ENCODE peak calls at places on chromosome X, in nine cellular contexts. One of them, this sample, is unnamed.

GRCh38 chrX:153958605-153959004 is 13.0 kb downstream of the HCFC1 start:
- DNase-seq in fibroblast of the aortic adventitia: no peak
- DNase-seq in natural killer cell: no peak
- DNase-seq in hepatocyte: no peak
- DNase-seq in foreskin keratinocyte: no peak
- DNase-seq in endothelial cell: no peak
- DNase-seq in cardiac fibroblast: no peak
- DNase-seq in H9: no peak
- DNase-seq in kidney epithelial cell: no peak
- DNase-seq in this sample: no peak

GRCh38 chrX:43880439-43880838 is 1.8 kb downstream of the MAOB start:
- DNase-seq in fibroblast of the aortic adventitia: peak
- DNase-seq in natural killer cell: no peak
- DNase-seq in hepatocyte: no peak
- DNase-seq in foreskin keratinocyte: peak
- DNase-seq in endothelial cell: no peak
- DNase-seq in cardiac fibroblast: peak
- DNase-seq in H9: no peak
- DNase-seq in kidney epithelial cell: no peak
- DNase-seq in this sample: no peak

GRCh38 chrX:135741192-135741715 is 26.7 kb downstream of the CT45A3 start:
- DNase-seq in fibroblast of the aortic adventitia: no peak
- DNase-seq in natural killer cell: no peak
- DNase-seq in hepatocyte: no peak
- DNase-seq in foreskin keratinocyte: no peak
- DNase-seq in endothelial cell: no peak
- DNase-seq in cardiac fibroblast: no peak
- DNase-seq in H9: no peak
- DNase-seq in kidney epithelial cell: no peak
- DNase-seq in this sample: no peak

GRCh38 chrX:154696328-154697045 is 43.1 kb upstream of the CTAG2 start:
- DNase-seq in fibroblast of the aortic adventitia: peak
- DNase-seq in natural killer cell: no peak
- DNase-seq in hepatocyte: no peak
- DNase-seq in foreskin keratinocyte: peak
- DNase-seq in endothelial cell: no peak
- DNase-seq in cardiac fibroblast: peak
- DNase-seq in H9: no peak
- DNase-seq in kidney epithelial cell: no peak
- DNase-seq in this sample: no peak

GRCh38 chrX:2351321-2351720 is 149.5 kb downstream of the DHRSX start:
- DNase-seq in fibroblast of the aortic adventitia: peak
- DNase-seq in natural killer cell: no peak
- DNase-seq in hepatocyte: peak
- DNase-seq in foreskin keratinocyte: peak
- DNase-seq in endothelial cell: no peak
- DNase-seq in cardiac fibroblast: peak
- DNase-seq in H9: no peak
- DNase-seq in kidney epithelial cell: peak
- DNase-seq in this sample: peak

GRCh38 chrX:50643525-50644137 is 170.4 kb downstream of the SHROOM4 start:
- DNase-seq in fibroblast of the aortic adventitia: no peak
- DNase-seq in natural killer cell: no peak
- DNase-seq in hepatocyte: no peak
- DNase-seq in foreskin keratinocyte: no peak
- DNase-seq in endothelial cell: peak
- DNase-seq in cardiac fibroblast: no peak
- DNase-seq in H9: no peak
- DNase-seq in kidney epithelial cell: no peak
- DNase-seq in this sample: no peak

GRCh38 chrX:9651737-9652136 is 113.9 kb downstream of the GPR143 start:
- DNase-seq in fibroblast of the aortic adventitia: peak
- DNase-seq in natural killer cell: no peak
- DNase-seq in hepatocyte: no peak
- DNase-seq in foreskin keratinocyte: no peak
- DNase-seq in endothelial cell: no peak
- DNase-seq in cardiac fibroblast: no peak
- DNase-seq in H9: no peak
- DNase-seq in kidney epithelial cell: no peak
- DNase-seq in this sample: no peak

GRCh38 chrX:12657881-12658280 is 133.3 kb upstream of the PRPS2 start:
- DNase-seq in fibroblast of the aortic adventitia: no peak
- DNase-seq in natural killer cell: no peak
- DNase-seq in hepatocyte: no peak
- DNase-seq in foreskin keratinocyte: no peak
- DNase-seq in endothelial cell: no peak
- DNase-seq in cardiac fibroblast: no peak
- DNase-seq in H9: no peak
- DNase-seq in kidney epithelial cell: no peak
- DNase-seq in this sample: no peak

GRCh38 chrX:12701625-12702024 is 89.6 kb upstream of the PRPS2 start:
- DNase-seq in fibroblast of the aortic adventitia: peak
- DNase-seq in natural killer cell: no peak
- DNase-seq in hepatocyte: peak
- DNase-seq in foreskin keratinocyte: peak
- DNase-seq in endothelial cell: peak
- DNase-seq in cardiac fibroblast: peak
- DNase-seq in H9: peak
- DNase-seq in kidney epithelial cell: peak
- DNase-seq in this sample: no peak

GRCh38 chrX:24466025-24466424 is 939 bp downstream of the PDK3 start:
- DNase-seq in fibroblast of the aortic adventitia: no peak
- DNase-seq in natural killer cell: no peak
- DNase-seq in hepatocyte: no peak
- DNase-seq in foreskin keratinocyte: no peak
- DNase-seq in endothelial cell: no peak
- DNase-seq in cardiac fibroblast: no peak
- DNase-seq in H9: no peak
- DNase-seq in kidney epithelial cell: no peak
- DNase-seq in this sample: no peak

GRCh38 chrX:39260965-39261364 is 459.7 kb downstream of the MID1IP1 start:
- DNase-seq in fibroblast of the aortic adventitia: no peak
- DNase-seq in natural killer cell: no peak
- DNase-seq in hepatocyte: no peak
- DNase-seq in foreskin keratinocyte: peak
- DNase-seq in endothelial cell: no peak
- DNase-seq in cardiac fibroblast: peak
- DNase-seq in H9: no peak
- DNase-seq in kidney epithelial cell: no peak
- DNase-seq in this sample: no peak

GRCh38 chrX:50161143-50161542 is 39.7 kb downstream of the AKAP4 start:
- DNase-seq in fibroblast of the aortic adventitia: no peak
- DNase-seq in natural killer cell: no peak
- DNase-seq in hepatocyte: no peak
- DNase-seq in foreskin keratinocyte: no peak
- DNase-seq in endothelial cell: no peak
- DNase-seq in cardiac fibroblast: peak
- DNase-seq in H9: no peak
- DNase-seq in kidney epithelial cell: no peak
- DNase-seq in this sample: no peak

GRCh38 chrX:133527415-133527814 is 112.1 kb upstream of the GPC4 start:
- DNase-seq in fibroblast of the aortic adventitia: no peak
- DNase-seq in natural killer cell: no peak
- DNase-seq in hepatocyte: no peak
- DNase-seq in foreskin keratinocyte: peak
- DNase-seq in endothelial cell: no peak
- DNase-seq in cardiac fibroblast: peak
- DNase-seq in H9: no peak
- DNase-seq in kidney epithelial cell: no peak
- DNase-seq in this sample: no peak

DNA sequence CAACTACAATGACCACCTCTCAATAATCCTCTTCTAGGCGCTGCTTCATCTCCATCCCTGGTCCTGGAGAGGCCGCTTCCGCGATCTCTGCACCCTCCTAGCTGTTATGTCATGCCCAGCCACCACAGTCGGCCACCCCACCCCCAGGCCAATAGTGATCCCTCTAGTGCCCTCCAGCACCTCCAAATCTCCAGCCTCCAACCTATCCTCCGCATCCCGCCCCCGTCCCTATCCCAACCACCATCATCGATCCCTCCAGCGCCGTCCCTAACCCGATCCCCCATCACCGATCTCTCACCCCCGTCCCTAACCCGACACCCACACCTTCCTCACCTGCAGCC is 856 bp downstream of the NKRF start:
- DNase-seq in fibroblast of the aortic adventitia: no peak
- DNase-seq in natural killer cell: peak
- DNase-seq in hepatocyte: peak
- DNase-seq in foreskin keratinocyte: no peak
- DNase-seq in endothelial cell: no peak
- DNase-seq in cardiac fibroblast: peak
- DNase-seq in H9: no peak
- DNase-seq in kidney epithelial cell: no peak
- DNase-seq in this sample: no peak
- TF ChIP-seq CTCF in fibroblast of the aortic adventitia: no peak
- TF ChIP-seq CTCF in natural killer cell: no peak
- TF ChIP-seq CTCF in hepatocyte: no peak
- TF ChIP-seq CTCF in foreskin keratinocyte: no peak
- TF ChIP-seq CTCF in endothelial cell: no peak
- TF ChIP-seq CTCF in cardiac fibroblast: no peak
- TF ChIP-seq CTCF in H9: no peak
- TF ChIP-seq CTCF in kidney epithelial cell: no peak
- TF ChIP-seq CTCF in this sample: no peak

GRCh38 chrX:118100091-118100490 is 16.5 kb downstream of the KLHL13 start:
- DNase-seq in fibroblast of the aortic adventitia: no peak
- DNase-seq in natural killer cell: no peak
- DNase-seq in hepatocyte: no peak
- DNase-seq in foreskin keratinocyte: no peak
- DNase-seq in endothelial cell: no peak
- DNase-seq in cardiac fibroblast: no peak
- DNase-seq in H9: no peak
- DNase-seq in kidney epithelial cell: no peak
- DNase-seq in this sample: no peak
- TF ChIP-seq CTCF in fibroblast of the aortic adventitia: no peak
- TF ChIP-seq CTCF in natural killer cell: no peak
- TF ChIP-seq CTCF in hepatocyte: no peak
- TF ChIP-seq CTCF in foreskin keratinocyte: no peak
- TF ChIP-seq CTCF in endothelial cell: no peak
- TF ChIP-seq CTCF in cardiac fibroblast: no peak
- TF ChIP-seq CTCF in H9: no peak
- TF ChIP-seq CTCF in kidney epithelial cell: no peak
- TF ChIP-seq CTCF in this sample: no peak

DNA sequence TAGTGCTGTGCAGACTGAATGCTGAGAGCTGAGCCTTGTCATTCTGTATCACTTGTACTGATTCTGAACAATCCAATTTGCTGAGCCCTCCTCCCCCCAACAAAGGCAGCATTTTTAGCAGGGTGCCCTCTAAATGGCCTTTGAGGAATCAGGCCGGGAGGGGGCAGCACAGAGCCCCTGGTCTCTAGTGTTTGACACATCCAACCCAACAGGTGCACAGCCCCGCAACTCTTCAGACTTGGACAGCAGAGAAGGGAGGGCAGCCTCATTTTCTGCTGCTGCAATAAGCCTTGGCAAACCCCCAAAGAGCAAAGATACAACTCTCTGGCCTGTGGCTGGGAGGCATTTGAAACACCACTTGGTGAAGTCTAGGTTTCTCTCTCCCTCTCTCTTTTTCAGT is 3.4 kb downstream of the ATP1B4 start:
- DNase-seq in fibroblast of the aortic adventitia: peak
- DNase-seq in natural killer cell: peak
- DNase-seq in hepatocyte: peak
- DNase-seq in foreskin keratinocyte: no peak
- DNase-seq in endothelial cell: peak
- DNase-seq in cardiac fibroblast: peak
- DNase-seq in H9: peak
- DNase-seq in kidney epithelial cell: no peak
- DNase-seq in this sample: no peak
- TF ChIP-seq CTCF in fibroblast of the aortic adventitia: peak
- TF ChIP-seq CTCF in natural killer cell: peak
- TF ChIP-seq CTCF in hepatocyte: peak
- TF ChIP-seq CTCF in foreskin keratinocyte: peak
- TF ChIP-seq CTCF in endothelial cell: peak
- TF ChIP-seq CTCF in cardiac fibroblast: peak
- TF ChIP-seq CTCF in H9: peak
- TF ChIP-seq CTCF in kidney epithelial cell: peak
- TF ChIP-seq CTCF in this sample: peak

GRCh38 chrX:71909956-71910355 is 689 bp upstream of the NHSL2 start:
- DNase-seq in fibroblast of the aortic adventitia: peak
- DNase-seq in natural killer cell: no peak
- DNase-seq in hepatocyte: peak
- DNase-seq in foreskin keratinocyte: peak
- DNase-seq in endothelial cell: peak
- DNase-seq in cardiac fibroblast: no peak
- DNase-seq in H9: peak
- DNase-seq in kidney epithelial cell: no peak
- DNase-seq in this sample: no peak
- TF ChIP-seq CTCF in fibroblast of the aortic adventitia: peak
- TF ChIP-seq CTCF in natural killer cell: no peak
- TF ChIP-seq CTCF in hepatocyte: no peak
- TF ChIP-seq CTCF in foreskin keratinocyte: peak
- TF ChIP-seq CTCF in endothelial cell: no peak
- TF ChIP-seq CTCF in cardiac fibroblast: peak
- TF ChIP-seq CTCF in H9: peak
- TF ChIP-seq CTCF in kidney epithelial cell: peak
- TF ChIP-seq CTCF in this sample: no peak

GRCh38 chrX:107272431-107272921 is 66.1 kb downstream of the DNAAF6 start:
- DNase-seq in fibroblast of the aortic adventitia: no peak
- DNase-seq in natural killer cell: no peak
- DNase-seq in hepatocyte: peak
- DNase-seq in foreskin keratinocyte: peak
- DNase-seq in endothelial cell: peak
- DNase-seq in cardiac fibroblast: no peak
- DNase-seq in H9: peak
- DNase-seq in kidney epithelial cell: no peak
- DNase-seq in this sample: no peak
- TF ChIP-seq CTCF in fibroblast of the aortic adventitia: no peak
- TF ChIP-seq CTCF in natural killer cell: no peak
- TF ChIP-seq CTCF in hepatocyte: peak
- TF ChIP-seq CTCF in foreskin keratinocyte: peak
- TF ChIP-seq CTCF in endothelial cell: no peak
- TF ChIP-seq CTCF in cardiac fibroblast: no peak
- TF ChIP-seq CTCF in H9: peak
- TF ChIP-seq CTCF in kidney epithelial cell: peak
- TF ChIP-seq CTCF in this sample: no peak

GRCh38 chrX:131812847-131813825 is 210.0 kb upstream of the STK26 start:
- DNase-seq in fibroblast of the aortic adventitia: peak
- DNase-seq in natural killer cell: peak
- DNase-seq in hepatocyte: no peak
- DNase-seq in foreskin keratinocyte: no peak
- DNase-seq in endothelial cell: no peak
- DNase-seq in cardiac fibroblast: peak
- DNase-seq in H9: no peak
- DNase-seq in kidney epithelial cell: no peak
- DNase-seq in this sample: peak
- TF ChIP-seq CTCF in fibroblast of the aortic adventitia: peak
- TF ChIP-seq CTCF in natural killer cell: peak
- TF ChIP-seq CTCF in hepatocyte: no peak
- TF ChIP-seq CTCF in foreskin keratinocyte: no peak
- TF ChIP-seq CTCF in endothelial cell: no peak
- TF ChIP-seq CTCF in cardiac fibroblast: no peak
- TF ChIP-seq CTCF in H9: no peak
- TF ChIP-seq CTCF in kidney epithelial cell: peak
- TF ChIP-seq CTCF in this sample: peak

This sample was measured in CD14-positive monocyte.